ENCODE peak calls at places on chromosomes 11 and 22, in nine cellular contexts. One of them, this sample, is unnamed.

GRCh38 chr11:73380321-73380720 is 4.1 kb downstream of the RELT start:
- DNase-seq in AG09309: no peak
- DNase-seq in astrocyte of the hippocampus: no peak
- DNase-seq in neural crest cell: no peak
- DNase-seq in EL: no peak
- DNase-seq in NCI-H510A treated with DMSO at 0.1 percent for 48 hours: no peak
- DNase-seq in MV-4-11: no peak
- DNase-seq in GM03348: no peak
- DNase-seq in fibroblast of mammary gland: no peak
- DNase-seq in this sample: no peak

GRCh38 chr22:50342651-50343540 is at the start of gene PPP6R2:
- DNase-seq in fibroblast of mammary gland: peak
- DNase-seq in MV-4-11: peak
- DNase-seq in EL: peak
- DNase-seq in neural crest cell: peak
- DNase-seq in AG09309: no peak
- DNase-seq in GM03348: peak
- DNase-seq in NCI-H510A treated with DMSO at 0.1 percent for 48 hours: peak
- DNase-seq in astrocyte of the hippocampus: peak
- DNase-seq in this sample: peak

GRCh38 chr22:49934891-49935557 is 16.6 kb downstream of the CRELD2 start:
- DNase-seq in EL: peak
- DNase-seq in GM03348: peak
- DNase-seq in neural crest cell: no peak
- DNase-seq in astrocyte of the hippocampus: peak
- DNase-seq in MV-4-11: peak
- DNase-seq in fibroblast of mammary gland: peak
- DNase-seq in NCI-H510A treated with DMSO at 0.1 percent for 48 hours: peak
- DNase-seq in AG09309: no peak
- DNase-seq in this sample: peak

GRCh38 chr22:41799486-41800347 is 762 bp upstream of the CCDC134 start:
- DNase-seq in NCI-H510A treated with DMSO at 0.1 percent for 48 hours: no peak
- DNase-seq in neural crest cell: peak
- DNase-seq in GM03348: peak
- DNase-seq in astrocyte of the hippocampus: peak
- DNase-seq in fibroblast of mammary gland: no peak
- DNase-seq in AG09309: no peak
- DNase-seq in EL: peak
- DNase-seq in MV-4-11: no peak
- DNase-seq in this sample: peak

GRCh38 chr11:10629431-10630002 is 61.1 kb upstream of the LYVE1 start:
- DNase-seq in astrocyte of the hippocampus: no peak
- DNase-seq in fibroblast of mammary gland: no peak
- DNase-seq in AG09309: no peak
- DNase-seq in neural crest cell: no peak
- DNase-seq in MV-4-11: no peak
- DNase-seq in NCI-H510A treated with DMSO at 0.1 percent for 48 hours: no peak
- DNase-seq in EL: no peak
- DNase-seq in GM03348: no peak
- DNase-seq in this sample: no peak

GRCh38 chr22:37283393-37283937 is 1.2 kb downstream of the CYTH4 start:
- DNase-seq in astrocyte of the hippocampus: no peak
- DNase-seq in GM03348: no peak
- DNase-seq in neural crest cell: no peak
- DNase-seq in MV-4-11: peak
- DNase-seq in fibroblast of mammary gland: no peak
- DNase-seq in NCI-H510A treated with DMSO at 0.1 percent for 48 hours: no peak
- DNase-seq in AG09309: no peak
- DNase-seq in EL: no peak
- DNase-seq in this sample: no peak

GRCh38 chr11:81644239-81644840 is 1089.3 kb downstream of the FAM181B start:
- DNase-seq in GM03348: peak
- DNase-seq in astrocyte of the hippocampus: peak
- DNase-seq in NCI-H510A treated with DMSO at 0.1 percent for 48 hours: peak
- DNase-seq in AG09309: peak
- DNase-seq in neural crest cell: peak
- DNase-seq in EL: peak
- DNase-seq in fibroblast of mammary gland: peak
- DNase-seq in MV-4-11: peak
- DNase-seq in this sample: peak

GRCh38 chr11:126748097-126748756 is 252.3 kb downstream of the KIRREL3 start:
- DNase-seq in EL: no peak
- DNase-seq in fibroblast of mammary gland: no peak
- DNase-seq in AG09309: no peak
- DNase-seq in GM03348: no peak
- DNase-seq in neural crest cell: no peak
- DNase-seq in NCI-H510A treated with DMSO at 0.1 percent for 48 hours: peak
- DNase-seq in astrocyte of the hippocampus: no peak
- DNase-seq in MV-4-11: peak
- DNase-seq in this sample: no peak

GRCh38 chr22:19942071-19942885 is 660 bp upstream of the TXNRD2 start:
- DNase-seq in NCI-H510A treated with DMSO at 0.1 percent for 48 hours: no peak
- DNase-seq in fibroblast of mammary gland: peak
- DNase-seq in neural crest cell: no peak
- DNase-seq in AG09309: peak
- DNase-seq in EL: peak
- DNase-seq in astrocyte of the hippocampus: no peak
- DNase-seq in MV-4-11: peak
- DNase-seq in GM03348: peak
- DNase-seq in this sample: peak

GRCh38 chr11:46306296-46306853 is 28.9 kb downstream of the CREB3L1 start:
- DNase-seq in MV-4-11: no peak
- DNase-seq in neural crest cell: no peak
- DNase-seq in NCI-H510A treated with DMSO at 0.1 percent for 48 hours: no peak
- DNase-seq in astrocyte of the hippocampus: no peak
- DNase-seq in AG09309: no peak
- DNase-seq in GM03348: no peak
- DNase-seq in fibroblast of mammary gland: peak
- DNase-seq in EL: peak
- DNase-seq in this sample: peak